ENCODE peak calls at places on chromosomes 6 and 20, in eight cellular contexts. P is glutamatergic neuron; M is HEK293T; T is central memory CD4-positive, alpha-beta T cell; B is HTR-8/SVneo; R is activated CD8-positive, alpha-beta memory T cell treated with anti-CD3 and anti-CD28 coated beads, Interleukin-2, amount 50 U/mL, for 4 hours; E is hippocampal formation; D is NB4. S is an unnamed sample.

GRCh38 chr6:138104618-138105213 is 2.5 kb downstream of the PERP start:
- DNase-seq in P (no peak), M (no peak), T (no peak), B (no peak), R (no peak), E (no peak), D (no peak), S (peak)

GRCh38 chr20:62622178-62622876 is 20.0 kb upstream of the SLCO4A1 start:
- DNase-seq in P (no peak), M (no peak), T (no peak), B (no peak), R (no peak), E (no peak), D (no peak), S (no peak)

GRCh38 chr20:63223121-63223825 is 7.3 kb upstream of the YTHDF1 start:
- DNase-seq in P (no peak), M (peak), T (peak), B (peak), R (peak), E (no peak), D (peak), S (peak)

GRCh38 chr6:79810153-79810806 is 137.1 kb downstream of the ELOVL4 start:
- DNase-seq in P (peak), M (peak), T (no peak), B (no peak), R (no peak), E (peak), D (no peak), S (no peak)

GRCh38 chr20:19975901-19976300 is 41.3 kb upstream of the NAA20 start:
- DNase-seq in P (no peak), M (no peak), T (no peak), B (no peak), R (no peak), E (no peak), D (no peak), S (no peak)

GRCh38 chr6:144797881-144798589 is 512.9 kb downstream of the UTRN start:
- DNase-seq in P (no peak), M (no peak), T (no peak), B (peak), R (no peak), E (no peak), D (no peak), S (no peak)

GRCh38 chr6:128316258-128316952 is 204.0 kb downstream of the PTPRK start:
- DNase-seq in P (no peak), M (no peak), T (no peak), B (no peak), R (no peak), E (no peak), D (no peak), S (peak)

GRCh38 chr6:161186173-161186769 is 87.6 kb downstream of the AGPAT4 start:
- DNase-seq in P (no peak), M (no peak), T (no peak), B (peak), R (no peak), E (no peak), D (peak), S (no peak)

GRCh38 chr6:37487891-37488290 is 11.8 kb downstream of the CCDC167 start:
- DNase-seq in P (no peak), M (no peak), T (no peak), B (no peak), R (no peak), E (no peak), D (no peak), S (no peak)

GRCh38 chr20:1443085-1443484 is 23.6 kb downstream of the NSFL1C start:
- DNase-seq in P (no peak), M (no peak), T (no peak), B (no peak), R (no peak), E (no peak), D (peak), S (no peak)

GRCh38 chr20:50335105-50335504 is 144.5 kb downstream of the CEBPB start:
- DNase-seq in P (no peak), M (peak), T (no peak), B (peak), R (no peak), E (peak), D (peak), S (peak)

GRCh38 chr6:121260651-121261102 is 73.6 kb downstream of the TBC1D32 start:
- DNase-seq in P (peak), M (no peak), T (no peak), B (no peak), R (no peak), E (no peak), D (no peak), S (no peak)

GRCh38 chr6:117449549-117450439 is 24.1 kb upstream of the ROS1 start:
- DNase-seq in P (peak), M (peak), T (peak), B (peak), R (peak), E (peak), D (peak), S (peak)

GRCh38 chr6:5995705-5996686 is 10.7 kb downstream of the NRN1 start:
- DNase-seq in P (peak), M (peak), T (no peak), B (peak), R (no peak), E (no peak), D (peak), S (peak)

GRCh38 chr6:15947923-15948322 is 181.0 kb upstream of the MYLIP start:
- DNase-seq in P (no peak), M (no peak), T (no peak), B (no peak), R (no peak), E (no peak), D (no peak), S (no peak)

GRCh38 chr20:21393142-21393541 is 4.2 kb downstream of the NKX2-4 start:
- DNase-seq in P (no peak), M (no peak), T (no peak), B (no peak), R (no peak), E (no peak), D (no peak), S (no peak)

GRCh38 chr6:39377530-39377929 is 55.0 kb upstream of the KCNK16 start:
- DNase-seq in P (peak), M (peak), T (no peak), B (peak), R (no peak), E (peak), D (peak), S (peak)

GRCh38 chr6:81890846-81891245 is 138.4 kb upstream of the TENT5A start:
- DNase-seq in P (no peak), M (no peak), T (no peak), B (no peak), R (no peak), E (no peak), D (no peak), S (no peak)

GRCh38 chr6:2731281-2731909 is 19.3 kb downstream of the MYLK4 start:
- DNase-seq in P (no peak), M (no peak), T (no peak), B (no peak), R (no peak), E (no peak), D (no peak), S (no peak)

GRCh38 chr6:130794686-130795085 is 32.5 kb upstream of the SMLR1 start:
- DNase-seq in P (no peak), M (no peak), T (no peak), B (no peak), R (no peak), E (no peak), D (no peak), S (no peak)

GRCh38 chr20:45822863-45823262 is 4.2 kb downstream of the TNNC2 start:
- DNase-seq in P (peak), M (no peak), T (no peak), B (peak), R (no peak), E (no peak), D (no peak), S (no peak)

GRCh38 chr6:118776607-118777549 is 117.1 kb upstream of the ASF1A start:
- DNase-seq in P (peak), M (peak), T (peak), B (peak), R (peak), E (peak), D (peak), S (peak)

GRCh38 chr6:23213193-23213592 is 643.8 kb downstream of the HDGFL1 start:
- DNase-seq in P (no peak), M (no peak), T (no peak), B (no peak), R (no peak), E (no peak), D (no peak), S (no peak)

GRCh38 chr20:3781153-3781910 is at the start of gene SPEF1:
- DNase-seq in P (peak), M (peak), T (peak), B (peak), R (no peak), E (peak), D (peak), S (peak)

GRCh38 chr6:46704562-46704961 is 16.9 kb downstream of the TDRD6 start:
- DNase-seq in P (no peak), M (peak), T (no peak), B (peak), R (no peak), E (peak), D (peak), S (no peak)

GRCh38 chr6:118163609-118164008 is 256.5 kb downstream of the SLC35F1 start:
- DNase-seq in P (no peak), M (no peak), T (no peak), B (no peak), R (no peak), E (no peak), D (no peak), S (no peak)

GRCh38 chr6:157715766-157716171 is 107.3 kb upstream of the SNX9 start:
- DNase-seq in P (no peak), M (no peak), T (no peak), B (peak), R (no peak), E (no peak), D (no peak), S (no peak)

GRCh38 chr6:13615802-13616140 is 636 bp downstream of the NOL7 start:
- DNase-seq in P (peak), M (peak), T (peak), B (peak), R (peak), E (no peak), D (peak), S (peak)

GRCh38 chr6:70135219-70135769 is 167.6 kb downstream of the COL9A1 start:
- DNase-seq in P (no peak), M (no peak), T (no peak), B (no peak), R (no peak), E (no peak), D (no peak), S (no peak)

GRCh38 chr6:133410628-133411027 is 169.5 kb downstream of the EYA4 start:
- DNase-seq in P (no peak), M (peak), T (no peak), B (no peak), R (no peak), E (no peak), D (no peak), S (no peak)

GRCh38 chr6:169577974-169578373 is 123.9 kb downstream of the WDR27 start:
- DNase-seq in P (no peak), M (no peak), T (no peak), B (no peak), R (no peak), E (no peak), D (no peak), S (no peak)

GRCh38 chr6:140480852-140481251 is 1106.4 kb upstream of the CITED2 start:
- DNase-seq in P (no peak), M (no peak), T (no peak), B (no peak), R (no peak), E (no peak), D (peak), S (no peak)

GRCh38 chr20:60803335-60804070 is 448.6 kb upstream of the CDH4 start:
- DNase-seq in P (no peak), M (no peak), T (no peak), B (no peak), R (no peak), E (no peak), D (no peak), S (no peak)

GRCh38 chr6:41286544-41287346 is at the start of gene TREM1:
- DNase-seq in P (no peak), M (no peak), T (no peak), B (peak), R (no peak), E (no peak), D (peak), S (no peak)

GRCh38 chr6:164502838-164503237 is 806.6 kb downstream of the C6orf118 start:
- DNase-seq in P (no peak), M (no peak), T (no peak), B (no peak), R (no peak), E (no peak), D (no peak), S (no peak)